ENCODE peak calls at places on chromosomes 12 and 14, in six cellular contexts. One of them, this sample, is unnamed.

GRCh38 chr12:52865090-52865944 is 16.5 kb upstream of the KRT78 start:
- DNase-seq in activated CD4-positive, alpha-beta T cell treated with anti-CD3 and anti-CD28 coated beads, Interleukin-2, amount 50 U/mL, for 48 hours: peak
- DNase-seq in NCI-H187 treated with DMSO at 0.1 percent for 48 hours: peak
- DNase-seq in ELR: peak
- DNase-seq in renal cortical epithelial cell: peak
- DNase-seq in amygdala: no peak
- DNase-seq in this sample: peak

GRCh38 chr12:78034025-78034424 is 203.3 kb downstream of the NAV3 start:
- DNase-seq in ELR: no peak
- DNase-seq in amygdala: no peak
- DNase-seq in NCI-H187 treated with DMSO at 0.1 percent for 48 hours: no peak
- DNase-seq in activated CD4-positive, alpha-beta T cell treated with anti-CD3 and anti-CD28 coated beads, Interleukin-2, amount 50 U/mL, for 48 hours: no peak
- DNase-seq in renal cortical epithelial cell: peak
- DNase-seq in this sample: no peak

GRCh38 chr14:50008562-50009355 is 107.6 kb downstream of the VCPKMT start:
- DNase-seq in ELR: peak
- DNase-seq in amygdala: no peak
- DNase-seq in NCI-H187 treated with DMSO at 0.1 percent for 48 hours: no peak
- DNase-seq in activated CD4-positive, alpha-beta T cell treated with anti-CD3 and anti-CD28 coated beads, Interleukin-2, amount 50 U/mL, for 48 hours: no peak
- DNase-seq in renal cortical epithelial cell: no peak
- DNase-seq in this sample: no peak

GRCh38 chr14:31208546-31209424 is 1.2 kb upstream of the HECTD1 start:
- DNase-seq in ELR: no peak
- DNase-seq in activated CD4-positive, alpha-beta T cell treated with anti-CD3 and anti-CD28 coated beads, Interleukin-2, amount 50 U/mL, for 48 hours: peak
- DNase-seq in renal cortical epithelial cell: no peak
- DNase-seq in amygdala: no peak
- DNase-seq in NCI-H187 treated with DMSO at 0.1 percent for 48 hours: no peak
- DNase-seq in this sample: peak

GRCh38 chr12:122319312-122319638 is 53.0 kb upstream of the VPS33A start:
- DNase-seq in amygdala: no peak
- DNase-seq in activated CD4-positive, alpha-beta T cell treated with anti-CD3 and anti-CD28 coated beads, Interleukin-2, amount 50 U/mL, for 48 hours: no peak
- DNase-seq in renal cortical epithelial cell: no peak
- DNase-seq in NCI-H187 treated with DMSO at 0.1 percent for 48 hours: no peak
- DNase-seq in ELR: no peak
- DNase-seq in this sample: no peak

GRCh38 chr14:52241102-52241793 is 26.2 kb upstream of the PTGDR start:
- DNase-seq in NCI-H187 treated with DMSO at 0.1 percent for 48 hours: no peak
- DNase-seq in renal cortical epithelial cell: no peak
- DNase-seq in ELR: peak
- DNase-seq in amygdala: no peak
- DNase-seq in activated CD4-positive, alpha-beta T cell treated with anti-CD3 and anti-CD28 coated beads, Interleukin-2, amount 50 U/mL, for 48 hours: no peak
- DNase-seq in this sample: no peak

GRCh38 chr14:61894452-61895077 is 132.3 kb downstream of the SNAPC1 start:
- DNase-seq in ELR: peak
- DNase-seq in renal cortical epithelial cell: peak
- DNase-seq in amygdala: no peak
- DNase-seq in NCI-H187 treated with DMSO at 0.1 percent for 48 hours: peak
- DNase-seq in activated CD4-positive, alpha-beta T cell treated with anti-CD3 and anti-CD28 coated beads, Interleukin-2, amount 50 U/mL, for 48 hours: peak
- DNase-seq in this sample: peak

GRCh38 chr14:20722016-20722415 is 23.7 kb upstream of the EDDM3A start:
- DNase-seq in NCI-H187 treated with DMSO at 0.1 percent for 48 hours: no peak
- DNase-seq in amygdala: no peak
- DNase-seq in renal cortical epithelial cell: no peak
- DNase-seq in activated CD4-positive, alpha-beta T cell treated with anti-CD3 and anti-CD28 coated beads, Interleukin-2, amount 50 U/mL, for 48 hours: no peak
- DNase-seq in ELR: no peak
- DNase-seq in this sample: no peak

GRCh38 chr12:19710811-19711793 is 271.8 kb downstream of the AEBP2 start:
- DNase-seq in ELR: no peak
- DNase-seq in activated CD4-positive, alpha-beta T cell treated with anti-CD3 and anti-CD28 coated beads, Interleukin-2, amount 50 U/mL, for 48 hours: no peak
- DNase-seq in amygdala: no peak
- DNase-seq in renal cortical epithelial cell: peak
- DNase-seq in NCI-H187 treated with DMSO at 0.1 percent for 48 hours: no peak
- DNase-seq in this sample: no peak

GRCh38 chr14:39367387-39367751 is 64.9 kb downstream of the FBXO33 start:
- DNase-seq in ELR: no peak
- DNase-seq in amygdala: no peak
- DNase-seq in NCI-H187 treated with DMSO at 0.1 percent for 48 hours: no peak
- DNase-seq in renal cortical epithelial cell: no peak
- DNase-seq in activated CD4-positive, alpha-beta T cell treated with anti-CD3 and anti-CD28 coated beads, Interleukin-2, amount 50 U/mL, for 48 hours: no peak
- DNase-seq in this sample: no peak

GRCh38 chr14:91282954-91283645 is 38.6 kb upstream of the GPR68 start:
- DNase-seq in ELR: peak
- DNase-seq in NCI-H187 treated with DMSO at 0.1 percent for 48 hours: no peak
- DNase-seq in renal cortical epithelial cell: no peak
- DNase-seq in amygdala: no peak
- DNase-seq in activated CD4-positive, alpha-beta T cell treated with anti-CD3 and anti-CD28 coated beads, Interleukin-2, amount 50 U/mL, for 48 hours: no peak
- DNase-seq in this sample: no peak